ENCODE peak calls at places on chromosomes 1 and 21, in ten cellular contexts. D, N, Z, U, R, F, E, C, P and W are unnamed samples. For H3K9me3, the result is how much of the 10 kb centered on the place peaks cover.

GRCh38 chr1:7388488-7389185 is 382.5 kb upstream of the VAMP3 start:
- ATAC-seq in D (no peak), N (peak), Z (peak), U (peak), R (peak), F (peak), E (no peak), C (no peak), P (peak), W (peak)

GRCh38 chr1:170318141-170318540 is 172.4 kb downstream of the NTMT2 start:
- ATAC-seq in D (no peak), N (no peak), Z (no peak), U (no peak), R (no peak), F (no peak), E (no peak), C (no peak), P (no peak), W (no peak)

GRCh38 chr1:25763493-25763892 is 36.5 kb upstream of the SELENON start:
- ATAC-seq in D (no peak), N (no peak), Z (no peak), U (no peak), R (no peak), F (no peak), E (no peak), C (no peak), P (no peak), W (no peak)

GRCh38 chr1:64059556-64059955 is 143.9 kb upstream of the UBE2U start:
- ATAC-seq in D (no peak), N (no peak), Z (no peak), U (no peak), R (no peak), F (no peak), E (no peak), C (no peak), P (no peak), W (no peak)

GRCh38 chr1:27527223-27527856 is 37.4 kb upstream of the WASF2 start:
- ATAC-seq in D (peak), N (no peak), Z (no peak), U (no peak), R (peak), F (no peak), E (peak), C (peak), P (no peak), W (peak)

GRCh38 chr1:10835423-10836421 is 39.3 kb upstream of the CASZ1 start:
- ATAC-seq in D (no peak), N (peak), Z (peak), U (peak), R (no peak), F (peak), E (peak), C (peak), P (peak), W (peak)

GRCh38 chr1:65719391-65719790 is 73.3 kb upstream of the PDE4B start:
- ATAC-seq in D (no peak), N (no peak), Z (no peak), U (no peak), R (no peak), F (no peak), E (no peak), C (no peak), P (no peak), W (no peak)

GRCh38 chr1:21280482-21280881 is 9.8 kb downstream of the ECE1 start:
- ATAC-seq in D (peak), N (peak), Z (no peak), U (no peak), R (peak), F (peak), E (no peak), C (no peak), P (peak), W (peak)

GRCh38 chr1:236508593-236509027 is 15.2 kb upstream of the LGALS8 start:
- ATAC-seq in D (no peak), N (no peak), Z (no peak), U (no peak), R (no peak), F (no peak), E (no peak), C (peak), P (no peak), W (no peak)

GRCh38 chr1:181423301-181423918 is 59.9 kb upstream of the CACNA1E start:
- ATAC-seq in D (peak), N (peak), Z (peak), U (peak), R (no peak), F (no peak), E (peak), C (peak), P (peak), W (no peak)

GRCh38 chr1:112507896-112508241 is 896 bp upstream of the WNT2B start:
- ATAC-seq in D (peak), N (peak), Z (no peak), U (peak), R (peak), F (peak), E (peak), C (peak), P (no peak), W (no peak)

GRCh38 chr1:155186955-155187891 is 13.6 kb downstream of the TRIM46 start:
- ATAC-seq in D (no peak), N (peak), Z (peak), U (peak), R (no peak), F (peak), E (no peak), C (no peak), P (peak), W (no peak)

GRCh38 chr1:54341763-54342162 is 64.4 kb downstream of the SSBP3 start:
- ATAC-seq in D (no peak), N (no peak), Z (no peak), U (no peak), R (no peak), F (no peak), E (no peak), C (no peak), P (no peak), W (no peak)

GRCh38 chr21:37149411-37149810 is 76.4 kb downstream of the TTC3 start:
- ATAC-seq in D (no peak), N (no peak), Z (no peak), U (no peak), R (no peak), F (no peak), E (no peak), C (no peak), P (no peak), W (peak)

GRCh38 chr1:31063636-31064035 is 1.9 kb downstream of the PUM1 start:
- ATAC-seq in D (no peak), N (no peak), Z (no peak), U (no peak), R (no peak), F (no peak), E (peak), C (peak), P (no peak), W (no peak)

GRCh38 chr1:216750962-216751361 is 27.7 kb upstream of the ESRRG start:
- ATAC-seq in D (no peak), N (no peak), Z (no peak), U (no peak), R (peak), F (no peak), E (no peak), C (no peak), P (no peak), W (no peak)

GRCh38 chr1:2174348-2175054 is 20.1 kb downstream of the FAAP20 start:
- ATAC-seq in D (peak), N (peak), Z (peak), U (peak), R (peak), F (peak), E (peak), C (peak), P (peak), W (peak)

GRCh38 chr1:184461321-184461720 is 74.5 kb downstream of the C1orf21 start:
- ATAC-seq in D (no peak), N (no peak), Z (no peak), U (no peak), R (peak), F (no peak), E (no peak), C (no peak), P (no peak), W (no peak)

GRCh38 chr21:28018741-28019669 is 973.7 kb downstream of the LTN1 start:
- ATAC-seq in D (no peak), N (no peak), Z (peak), U (no peak), R (peak), F (peak), E (no peak), C (peak), P (peak), W (no peak)

GRCh38 chr1:205267306-205267902 is 39.7 kb downstream of the TMCC2 start:
- ATAC-seq in D (no peak), N (no peak), Z (no peak), U (no peak), R (no peak), F (no peak), E (peak), C (peak), P (no peak), W (no peak)

GRCh38 chr1:59383963-59384362 is 87.1 kb downstream of the FGGY start:
- ATAC-seq in D (no peak), N (no peak), Z (no peak), U (no peak), R (no peak), F (no peak), E (no peak), C (no peak), P (no peak), W (no peak)

GRCh38 chr1:235043234-235043633 is 85.4 kb downstream of the TOMM20 start:
- ATAC-seq in D (no peak), N (no peak), Z (no peak), U (no peak), R (no peak), F (no peak), E (no peak), C (peak), P (no peak), W (no peak)

GRCh38 chr21:45019076-45019886 is 55.1 kb upstream of the ADARB1 start:
- ATAC-seq in D (no peak), N (peak), Z (peak), U (no peak), R (peak), F (peak), E (no peak), C (no peak), P (peak), W (peak)

GRCh38 chr1:227562037-227562436 is 1.3 kb upstream of the ZNF678 start:
- ATAC-seq in D (no peak), N (no peak), Z (no peak), U (no peak), R (no peak), F (no peak), E (no peak), C (no peak), P (no peak), W (no peak)

GRCh38 chr1:53550201-53550741 is 91.1 kb downstream of the DMRTB1 start:
- ATAC-seq in D (no peak), N (peak), Z (no peak), U (no peak), R (no peak), F (peak), E (no peak), C (peak), P (peak), W (peak)

GRCh38 chr1:177732178-177732577 is 237.7 kb downstream of the SEC16B start:
- ATAC-seq in D (no peak), N (no peak), Z (no peak), U (no peak), R (no peak), F (no peak), E (no peak), C (no peak), P (no peak), W (no peak)

GRCh38 chr21:28833609-28834008 is 159.1 kb downstream of the LTN1 start:
- ATAC-seq in D (no peak), N (no peak), Z (no peak), U (no peak), R (no peak), F (no peak), E (no peak), C (no peak), P (no peak), W (no peak)

GRCh38 chr1:114423455-114423854 is 87.5 kb downstream of the TRIM33 start:
- ATAC-seq in D (no peak), N (no peak), Z (no peak), U (no peak), R (no peak), F (no peak), E (no peak), C (no peak), P (no peak), W (no peak)
- H3K27ac ChIP-seq in D (no peak), N (no peak), Z (no peak), U (no peak), R (no peak), F (no peak), E (no peak), C (no peak), P (no peak), W (no peak)

GRCh38 chr1:14220324-14220723 is 378.2 kb upstream of the KAZN start:
- ATAC-seq in D (no peak), N (no peak), Z (no peak), U (no peak), R (peak), F (peak), E (no peak), C (no peak), P (no peak), W (no peak)

GRCh38 chr1:14217384-14217783 is 381.1 kb upstream of the KAZN start:
- ATAC-seq in D (no peak), N (no peak), Z (no peak), U (no peak), R (no peak), F (no peak), E (no peak), C (no peak), P (no peak), W (no peak)

GRCh38 chr1:14215151-14215550 is 383.3 kb upstream of the KAZN start:
- ATAC-seq in D (no peak), N (no peak), Z (no peak), U (no peak), R (no peak), F (no peak), E (no peak), C (no peak), P (no peak), W (no peak)

GRCh38 chr1:14222086-14222485 is 376.4 kb upstream of the KAZN start:
- ATAC-seq in D (no peak), N (no peak), Z (no peak), U (no peak), R (no peak), F (no peak), E (no peak), C (no peak), P (no peak), W (no peak)

DNA sequence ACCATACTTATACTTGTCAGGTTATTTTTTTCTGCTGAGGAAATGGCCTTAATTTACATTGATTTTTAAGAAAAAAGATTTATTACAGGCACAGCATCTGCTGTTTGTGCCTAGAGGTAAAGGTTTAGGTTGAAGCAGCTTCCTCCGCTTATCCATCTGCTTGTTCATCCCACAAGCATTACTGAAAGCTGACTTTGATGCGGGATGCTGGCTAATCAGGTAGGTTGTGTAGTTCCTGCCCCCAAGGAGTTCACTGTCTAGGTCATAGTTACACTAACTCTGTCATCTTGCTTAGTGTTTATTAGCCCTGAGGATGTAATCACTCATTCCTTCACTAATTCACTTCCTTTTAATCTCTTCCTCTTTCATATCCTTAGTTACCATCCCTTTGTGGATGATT is 377.7 kb upstream of the KAZN start:
- ATAC-seq in D (no peak), N (no peak), Z (no peak), U (no peak), R (no peak), F (no peak), E (no peak), C (no peak), P (no peak), W (no peak)
- H3K9me3 ChIP-seq in D (under half), N (under half), Z (under half), U (under half), R (under half), F (under half), E (under half), C (under half), P (under half), W (under half)

GRCh38 chr1:91651671-91652071 is 151.0 kb downstream of the CDC7 start:
- ATAC-seq in D (no peak), N (peak), Z (no peak), U (no peak), R (peak), F (peak), E (peak), C (no peak), P (no peak), W (peak)
- H3K27ac ChIP-seq in D (no peak), N (peak), Z (no peak), U (peak), R (peak), F (peak), E (no peak), C (no peak), P (peak), W (peak)

GRCh38 chr1:224914292-224914900 is 15.1 kb upstream of the DNAH14 start:
- ATAC-seq in D (no peak), N (no peak), Z (no peak), U (no peak), R (no peak), F (no peak), E (no peak), C (no peak), P (no peak), W (no peak)
- H3K9me3 ChIP-seq in D (under half), N (under half), Z (under half), U (under half), R (under half), F (under half), E (under half), C (under half), P (under half), W (under half)